ENCODE peak calls at places on chromosomes 6 and 20, in five cellular contexts. Q is non-pigmented ciliary epithelial cell, J is LNCaP clone FGC, S is GM12878, U is H1. Y is an unnamed sample.

GRCh38 chr20:7976015-7976414 is 35.8 kb upstream of the HAO1 start:
- DNase-seq in Q (no peak), J (no peak), S (no peak), U (no peak), Y (no peak)

GRCh38 chr6:116106146-116106545 is 5.5 kb downstream of the NT5DC1 start:
- DNase-seq in Q (no peak), J (no peak), S (no peak), U (no peak), Y (no peak)

GRCh38 chr6:161318456-161318855 is 44.6 kb upstream of the AGPAT4 start:
- DNase-seq in Q (no peak), J (no peak), S (no peak), U (no peak), Y (peak)

GRCh38 chr20:58514321-58515239 is 619 bp downstream of the APCDD1L start:
- DNase-seq in Q (no peak), J (no peak), S (no peak), U (peak), Y (no peak)

GRCh38 chr6:118295336-118295735 is 252.8 kb upstream of the PLN start:
- DNase-seq in Q (no peak), J (no peak), S (no peak), U (no peak), Y (no peak)

GRCh38 chr6:89734526-89734925 is 85.1 kb downstream of the MDN1 start:
- DNase-seq in Q (no peak), J (no peak), S (no peak), U (no peak), Y (no peak)

GRCh38 chr6:74597266-74597665 is 608.6 kb downstream of the COL12A1 start:
- DNase-seq in Q (no peak), J (no peak), S (no peak), U (no peak), Y (no peak)

GRCh38 chr20:5342031-5342430 is 25.3 kb upstream of the PROKR2 start:
- DNase-seq in Q (no peak), J (no peak), S (no peak), U (no peak), Y (no peak)

GRCh38 chr6:111975501-111975900 is 78.4 kb upstream of the CCN6 start:
- DNase-seq in Q (no peak), J (no peak), S (no peak), U (no peak), Y (no peak)

GRCh38 chr20:440636-441035 is 21.7 kb downstream of the TBC1D20 start:
- DNase-seq in Q (no peak), J (no peak), S (no peak), U (no peak), Y (no peak)

GRCh38 chr6:5671162-5671561 is 335.6 kb downstream of the NRN1 start:
- DNase-seq in Q (no peak), J (no peak), S (no peak), U (no peak), Y (no peak)

GRCh38 chr6:10977231-10977968 is 66.7 kb downstream of the ELOVL2 start:
- DNase-seq in Q (no peak), J (no peak), S (no peak), U (no peak), Y (no peak)